ENCODE peak calls at places on chromosomes 6 and 20, in four cellular contexts. D, B, J and C are unnamed samples. For H3K36me3, the result is how much of the 10 kb centered on the place peaks cover.

GRCh38 chr20:51463998-51464397 is 78.5 kb downstream of the NFATC2 start:
- DNase-seq in D (no peak), B (no peak), J (no peak), C (no peak)

GRCh38 chr6:24673625-24674024 is 6.7 kb downstream of the ACOT13 start:
- DNase-seq in D (no peak), B (no peak), J (no peak), C (no peak)

GRCh38 chr20:51797357-51798025 is 4.8 kb downstream of the SALL4 start:
- DNase-seq in D (no peak), B (no peak), J (no peak), C (no peak)

GRCh38 chr20:36645998-36646397 is at the start of gene SLA2:
- DNase-seq in D (no peak), B (no peak), J (no peak), C (peak)

GRCh38 chr20:37349517-37350491 is 3.9 kb downstream of the SRC start:
- DNase-seq in D (peak), B (no peak), J (peak), C (no peak)

GRCh38 chr6:117919775-117920492 is 12.9 kb downstream of the SLC35F1 start:
- DNase-seq in D (peak), B (no peak), J (peak), C (peak)

GRCh38 chr6:225121-225721 is 67.1 kb upstream of the DUSP22 start:
- DNase-seq in D (no peak), B (no peak), J (no peak), C (no peak)

GRCh38 chr20:57440678-57441509 is 49.7 kb downstream of the RBM38 start:
- DNase-seq in D (peak), B (peak), J (peak), C (peak)

GRCh38 chr20:46004187-46004586 is 4.5 kb upstream of the MMP9 start:
- DNase-seq in D (no peak), B (no peak), J (no peak), C (no peak)

GRCh38 chr6:106477790-106478189 is 117.3 kb downstream of the CRYBG1 start:
- DNase-seq in D (no peak), B (no peak), J (no peak), C (no peak)

GRCh38 chr6:98844244-98845161 is 10.1 kb downstream of the POU3F2 start:
- DNase-seq in D (no peak), B (no peak), J (peak), C (no peak)

GRCh38 chr6:105401247-105402089 is 1.4 kb downstream of the PREP start:
- DNase-seq in D (no peak), B (no peak), J (no peak), C (no peak)

GRCh38 chr6:154961141-154961540 is 34.0 kb upstream of the TIAM2 start:
- DNase-seq in D (no peak), B (no peak), J (no peak), C (no peak)

GRCh38 chr6:128437685-128438084 is 82.7 kb downstream of the PTPRK start:
- DNase-seq in D (no peak), B (no peak), J (no peak), C (no peak)

GRCh38 chr6:105561501-105561900 is 158.6 kb upstream of the PREP start:
- DNase-seq in D (no peak), B (no peak), J (no peak), C (no peak)

DNA sequence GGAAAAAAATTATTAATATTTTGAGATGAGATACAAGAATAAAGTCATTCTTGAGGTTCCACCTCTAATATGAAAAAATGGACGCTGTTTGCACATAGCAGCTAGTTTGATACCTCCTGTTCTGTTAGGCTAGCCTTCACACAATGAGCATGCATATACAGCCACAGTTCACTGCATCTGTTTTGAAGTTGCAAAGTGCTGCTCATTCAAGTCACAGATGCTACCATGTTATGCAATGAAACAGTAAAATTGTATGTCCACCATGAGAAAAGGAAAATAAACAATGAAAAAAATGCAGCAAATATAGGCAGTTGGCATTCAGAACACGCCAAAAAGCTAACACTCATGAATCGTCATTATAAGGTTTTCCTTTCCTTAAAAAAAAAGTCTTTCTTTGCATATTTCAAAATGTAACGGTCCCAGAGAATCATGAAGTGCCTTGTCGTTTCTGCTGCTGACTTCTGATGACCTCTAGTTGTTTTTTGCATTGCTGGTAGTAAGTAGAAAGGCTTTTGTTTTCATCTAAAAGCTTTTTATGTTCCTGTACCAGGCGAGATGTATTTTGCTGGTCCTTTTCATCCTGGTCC is 70.7 kb downstream of the MAP3K7 start:
- DNase-seq in D (no peak), B (no peak), J (no peak), C (no peak)
- H3K36me3 ChIP-seq in D (under half), B (half or more), J (under half), C (under half)

GRCh38 chr20:48634641-48635040 is 193.2 kb downstream of the PREX1 start:
- DNase-seq in D (no peak), B (peak), J (no peak), C (no peak)
- H3K36me3 ChIP-seq in D (under half), B (under half), J (under half), C (under half)

GRCh38 chr6:15473741-15474161 is 189.1 kb downstream of the DTNBP1 start:
- DNase-seq in D (peak), B (no peak), J (no peak), C (no peak)
- H3K36me3 ChIP-seq in D (under half), B (under half), J (under half), C (under half)

DNA sequence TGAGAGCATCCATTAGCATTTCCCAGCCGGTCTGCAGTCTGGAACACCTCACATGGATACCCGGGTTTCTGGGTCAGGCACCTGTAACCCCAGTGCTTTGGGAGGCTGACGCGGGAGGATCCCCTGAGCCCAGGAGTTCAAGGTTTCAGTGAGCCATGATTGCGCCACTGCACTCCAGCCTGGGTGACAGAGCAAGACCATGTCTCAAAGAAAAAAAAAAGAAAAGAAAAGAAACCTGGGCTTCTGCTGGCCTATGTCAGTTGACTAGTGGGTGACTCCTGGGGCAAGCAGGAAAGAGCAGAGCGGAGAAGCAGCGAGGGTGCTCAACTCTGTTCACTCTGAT is 90.2 kb downstream of the TCP11 start:
- DNase-seq in D (no peak), B (no peak), J (no peak), C (no peak)
- H3K36me3 ChIP-seq in D (under half), B (under half), J (under half), C (under half)

DNA sequence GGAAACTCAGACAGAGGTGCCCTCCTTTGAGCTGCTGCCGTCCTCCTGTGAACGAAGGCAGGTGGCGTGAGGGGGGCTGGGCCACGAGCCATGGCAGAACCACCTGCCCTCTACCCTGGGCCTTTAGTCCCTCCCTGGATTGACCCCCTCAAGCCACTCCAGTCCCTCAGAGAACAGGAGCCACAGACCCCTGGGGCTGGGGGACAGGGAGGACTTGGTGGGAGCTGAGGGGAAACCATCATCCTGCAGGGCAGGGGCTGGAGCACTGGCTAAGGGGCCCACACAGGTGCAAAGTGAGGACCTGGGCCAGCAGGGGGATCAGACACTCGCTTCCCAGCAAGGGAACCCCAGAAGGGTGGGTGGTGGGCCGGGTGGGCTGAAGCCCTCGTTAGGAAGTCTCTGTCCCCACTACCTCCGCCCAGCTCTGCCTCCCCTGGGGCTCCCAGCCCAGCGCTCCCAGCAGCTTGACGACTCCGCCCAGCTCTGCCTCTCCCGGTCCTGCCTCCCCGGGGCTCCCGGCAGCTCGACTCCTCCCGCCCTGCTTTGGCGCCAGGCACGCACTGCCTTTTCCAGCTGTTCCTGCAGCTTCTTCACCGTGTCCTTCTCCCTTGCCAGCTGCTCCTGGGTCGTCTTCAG is 44.4 kb downstream of the DSTN start:
- DNase-seq in D (peak), B (peak), J (peak), C (peak)
- H3K36me3 ChIP-seq in D (under half), B (under half), J (under half), C (under half)